ENCODE peak calls at places on chromosomes 1 and 21, in ten cellular contexts. E is A549, K is heart left ventricle, H is upper lobe of left lung, R is GM12878, U is HepG2, P is right lobe of liver, T is HCT116, S is body of pancreas, C is gastrocnemius medialis. Q is an unnamed sample.

GRCh38 chr1:226009650-226010044 is 10.5 kb upstream of the SDE2 start:
- ATAC-seq in R (no peak), C (no peak), K (no peak), U (no peak), S (no peak), P (no peak), E (no peak), T (no peak), H (no peak), Q (no peak)

GRCh38 chr1:154765970-154766369 is 104.1 kb downstream of the KCNN3 start:
- ATAC-seq in U (peak), C (no peak), H (no peak), S (no peak), T (peak), E (peak), K (peak), R (peak), P (peak), Q (no peak)

GRCh38 chr21:32371913-32372314 is 20.9 kb downstream of the URB1 start:
- ATAC-seq in U (no peak), R (no peak), E (peak), S (peak), C (peak), K (peak), P (peak), T (no peak), H (peak), Q (peak)

GRCh38 chr1:45730780-45731319 is 19.6 kb downstream of the IPP start:
- ATAC-seq in H (no peak), U (no peak), P (no peak), E (no peak), S (no peak), T (no peak), C (no peak), R (peak), K (no peak), Q (no peak)

GRCh38 chr21:40623550-40623949 is 223.4 kb downstream of the DSCAM start:
- ATAC-seq in T (no peak), C (no peak), R (no peak), E (no peak), U (no peak), S (no peak), H (no peak), K (no peak), P (no peak), Q (no peak)

GRCh38 chr1:108117908-108118902 is 81.9 kb downstream of the SLC25A24 start:
- ATAC-seq in K (peak), S (no peak), U (no peak), T (peak), C (no peak), R (peak), P (no peak), H (no peak), E (no peak), Q (no peak)

GRCh38 chr1:241167121-241167619 is 189.8 kb downstream of the RGS7 start:
- ATAC-seq in U (no peak), E (no peak), H (no peak), K (no peak), P (no peak), S (no peak), R (no peak), T (no peak), C (no peak), Q (no peak)

GRCh38 chr1:2172012-2172411 is 22.6 kb downstream of the FAAP20 start:
- ATAC-seq in K (no peak), T (no peak), E (no peak), H (no peak), C (no peak), R (no peak), P (no peak), S (no peak), U (no peak), Q (no peak)

GRCh38 chr1:190479028-190479427 is 1.4 kb upstream of the BRINP3 start:
- ATAC-seq in C (no peak), S (no peak), P (no peak), R (no peak), H (no peak), T (peak), K (no peak), U (no peak), E (no peak), Q (no peak)

GRCh38 chr21:40947713-40948112 is 100.8 kb upstream of the DSCAM start:
- ATAC-seq in H (no peak), K (no peak), E (no peak), C (no peak), S (no peak), R (no peak), U (no peak), P (no peak), T (no peak), Q (no peak)

GRCh38 chr1:151478923-151479322 is 19.6 kb upstream of the POGZ start:
- ATAC-seq in K (no peak), R (no peak), P (no peak), C (no peak), E (no peak), S (peak), U (no peak), H (no peak), T (peak), Q (no peak)

GRCh38 chr1:169150631-169151337 is 44.3 kb downstream of the ATP1B1 start:
- ATAC-seq in H (no peak), E (no peak), R (no peak), K (peak), T (no peak), C (no peak), S (no peak), U (no peak), P (no peak), Q (no peak)

GRCh38 chr21:40658237-40658636 is 188.7 kb downstream of the DSCAM start:
- ATAC-seq in C (no peak), S (no peak), R (no peak), H (no peak), U (no peak), T (no peak), E (no peak), P (no peak), K (no peak), Q (no peak)

GRCh38 chr21:38830667-38831525 is 25.2 kb downstream of the ETS2 start:
- ATAC-seq in H (no peak), S (no peak), K (no peak), P (no peak), T (no peak), U (no peak), E (peak), R (peak), C (no peak), Q (no peak)

GRCh38 chr1:235105051-235106043 is 23.3 kb downstream of the TOMM20 start:
- ATAC-seq in S (no peak), U (peak), C (no peak), T (no peak), E (peak), H (no peak), P (no peak), K (no peak), R (peak), Q (no peak)

GRCh38 chr1:180247061-180247460 is 17.0 kb downstream of the LHX4 start:
- ATAC-seq in C (no peak), K (no peak), R (peak), E (no peak), T (no peak), U (no peak), P (no peak), S (no peak), H (no peak), Q (no peak)

GRCh38 chr21:41977034-41977950 is 23.5 kb upstream of the C2CD2 start:
- ATAC-seq in U (no peak), E (no peak), R (no peak), T (no peak), K (no peak), H (no peak), P (no peak), C (no peak), S (no peak), Q (no peak)
- TF ChIP-seq POLR2A in U (no peak), E (no peak), R (no peak), T (no peak), K (no peak), H (no peak), P (no peak), C (no peak), S (no peak), Q (no peak)

GRCh38 chr1:21217812-21218596 is 41.3 kb upstream of the EIF4G3 start:
- ATAC-seq in S (peak), H (peak), E (peak), T (peak), K (no peak), C (peak), R (peak), P (peak), U (peak), Q (peak)
- TF ChIP-seq POLR2A in S (no peak), H (no peak), E (no peak), T (no peak), K (no peak), C (no peak), R (no peak), P (no peak), U (no peak), Q (no peak)

GRCh38 chr1:7705048-7705907 is 65.8 kb upstream of the VAMP3 start:
- ATAC-seq in P (no peak), R (no peak), T (no peak), K (no peak), U (no peak), S (no peak), H (peak), E (no peak), C (peak), Q (peak)

GRCh38 chr1:7705908-7706216 is 65.2 kb upstream of the VAMP3 start:
- ATAC-seq in U (no peak), K (no peak), R (no peak), P (no peak), E (no peak), H (no peak), C (no peak), S (no peak), T (no peak), Q (no peak)

GRCh38 chr1:7702365-7702764 is 68.7 kb upstream of the VAMP3 start:
- ATAC-seq in E (no peak), U (peak), C (no peak), S (no peak), H (no peak), T (no peak), K (no peak), R (no peak), P (no peak), Q (no peak)

GRCh38 chr1:7703321-7704213 is 67.5 kb upstream of the VAMP3 start:
- ATAC-seq in C (peak), S (peak), K (no peak), H (no peak), U (peak), P (no peak), T (peak), R (no peak), E (peak), Q (peak)

DNA sequence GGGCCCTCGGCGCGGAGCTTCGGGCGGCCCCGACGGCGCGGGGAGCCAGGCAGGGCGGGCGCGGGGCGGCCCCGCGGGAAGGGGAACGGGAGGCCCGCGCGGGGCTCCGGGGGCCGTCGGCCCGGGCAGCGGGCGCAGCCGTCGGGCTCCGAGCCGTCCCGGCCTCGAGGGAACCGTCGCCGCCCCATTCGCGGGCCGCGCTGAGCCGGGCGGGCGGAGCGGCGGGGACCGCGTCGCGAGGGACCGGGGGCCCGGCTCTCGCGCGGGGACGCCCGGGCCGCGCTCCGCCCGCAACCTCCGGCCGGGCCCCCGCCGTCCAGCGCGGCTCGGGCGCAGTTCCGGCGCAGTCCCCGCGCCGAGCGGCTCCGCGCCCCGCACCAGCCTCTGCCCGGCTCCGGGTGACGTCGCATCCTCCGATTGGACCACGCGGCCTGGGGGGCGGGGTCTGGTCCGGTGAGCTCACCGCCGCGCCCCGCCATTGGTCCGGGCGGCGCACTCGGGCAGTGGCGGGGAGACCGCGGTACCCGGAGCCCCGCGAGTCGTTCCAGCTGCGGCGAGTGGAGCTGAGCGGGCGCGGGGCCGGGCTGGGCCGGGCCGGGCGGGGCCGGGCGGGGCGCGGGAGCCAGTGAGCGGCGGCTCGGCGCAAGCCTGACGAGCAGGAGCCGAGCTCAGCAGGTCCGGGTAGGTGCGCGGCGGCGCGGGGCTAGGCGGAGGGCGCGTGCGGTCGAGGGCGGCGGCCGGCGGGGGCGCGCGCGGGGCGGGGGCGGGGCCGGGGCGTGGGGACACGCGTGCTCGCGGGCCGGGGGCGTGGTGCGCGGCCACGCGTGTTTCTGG is 66.7 kb upstream of the VAMP3 start:
- ATAC-seq in H (peak), P (peak), R (no peak), S (peak), E (peak), C (peak), K (peak), T (peak), U (peak), Q (peak)
- TF ChIP-seq POLR2A in H (no peak), P (peak), R (no peak), S (peak), E (no peak), C (peak), K (no peak), T (peak), U (no peak), Q (no peak)

GRCh38 chr1:43835141-43836021 is 98.2 kb upstream of the ARTN start:
- ATAC-seq in U (no peak), S (no peak), K (peak), E (no peak), C (peak), H (peak), T (peak), R (peak), P (no peak), Q (no peak)
- TF ChIP-seq POLR2A in U (no peak), S (no peak), K (no peak), E (no peak), C (no peak), H (no peak), T (no peak), R (no peak), P (no peak), Q (no peak)

DNA sequence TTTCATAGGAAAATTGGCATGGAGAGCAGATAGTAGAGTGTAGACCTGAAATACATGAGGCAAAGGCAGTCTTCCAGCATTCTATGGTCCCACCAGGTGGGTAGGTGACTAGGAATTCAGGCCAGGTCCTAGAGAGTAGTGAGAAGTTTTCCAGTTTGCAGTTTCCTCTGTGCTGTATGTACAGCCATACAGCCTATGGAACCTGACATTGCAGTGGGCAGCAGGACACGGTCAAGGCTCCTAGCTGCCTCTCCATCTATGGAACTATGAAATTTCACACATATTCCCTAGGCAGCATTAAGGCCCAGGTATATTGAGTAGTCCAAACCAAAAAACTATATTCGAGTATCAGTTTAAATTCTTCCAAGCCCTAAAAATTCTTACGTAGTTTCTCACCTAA is 16.3 kb downstream of the POGK start:
- ATAC-seq in K (no peak), P (no peak), C (no peak), H (no peak), R (no peak), E (peak), S (no peak), U (peak), T (no peak), Q (no peak)
- TF ChIP-seq POLR2A in K (no peak), P (no peak), C (no peak), H (no peak), R (no peak), E (no peak), S (no peak), U (no peak), T (no peak), Q (no peak)

DNA sequence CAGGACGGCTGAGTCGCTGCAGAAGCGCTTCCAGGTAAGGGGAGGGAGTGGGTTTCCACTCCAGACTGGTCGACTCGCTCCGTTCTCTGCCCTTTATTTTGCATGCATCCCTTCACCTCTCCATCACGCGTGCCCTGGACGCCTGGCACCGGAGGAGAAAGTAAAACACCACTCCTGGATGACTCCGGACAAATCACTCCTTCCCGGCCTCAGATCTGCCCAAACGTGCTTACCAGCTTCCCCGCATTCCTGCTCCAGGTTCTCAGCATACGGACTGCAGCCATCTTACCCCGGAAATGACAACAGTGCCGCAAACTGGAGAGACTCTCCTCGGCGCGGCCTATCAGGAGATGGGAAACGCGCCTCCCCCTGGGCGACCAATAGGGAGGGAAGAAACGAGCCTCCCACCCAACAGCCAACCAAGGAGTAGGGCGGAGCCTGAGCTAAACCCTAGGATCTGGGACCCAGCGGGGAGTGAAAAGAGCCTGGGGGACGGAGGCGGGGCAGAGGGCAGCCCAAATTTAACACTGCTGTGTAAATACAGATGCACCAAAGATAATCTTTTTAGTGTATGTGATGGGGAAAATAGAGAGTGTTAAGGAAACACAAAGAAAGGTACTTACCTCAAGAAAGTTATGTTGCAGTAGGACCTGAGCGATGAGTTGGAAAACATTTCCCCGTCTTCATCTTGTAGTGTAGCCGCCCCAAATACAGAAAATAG is at the start of gene DBT:
- ATAC-seq in E (peak), C (peak), H (peak), P (peak), R (peak), K (peak), S (peak), U (peak), T (peak), Q (peak)
- TF ChIP-seq POLR2A in E (peak), C (peak), H (peak), P (peak), R (peak), K (peak), S (peak), U (peak), T (peak), Q (peak)

GRCh38 chr1:156193208-156193487 is 756 bp upstream of the SLC25A44 start:
- ATAC-seq in H (no peak), E (no peak), P (no peak), T (peak), C (no peak), K (no peak), S (no peak), R (no peak), U (no peak), Q (no peak)

GRCh38 chr1:156191292-156191954 is 2.5 kb upstream of the SLC25A44 start:
- ATAC-seq in S (no peak), R (no peak), E (no peak), C (no peak), P (peak), U (no peak), K (no peak), H (no peak), T (no peak), Q (no peak)

GRCh38 chr1:156195853-156196252 is 1.9 kb downstream of the SLC25A44 start:
- ATAC-seq in R (no peak), C (no peak), U (no peak), P (no peak), S (no peak), T (no peak), H (no peak), K (no peak), E (no peak), Q (no peak)

GRCh38 chr1:156194300-156194652 is 372 bp downstream of the SLC25A44 start:
- ATAC-seq in E (peak), T (peak), H (peak), P (no peak), R (no peak), U (no peak), S (no peak), C (no peak), K (no peak), Q (no peak)

GRCh38 chr1:156193488-156194299 is at the start of gene SLC25A44:
- ATAC-seq in U (peak), H (peak), S (peak), R (peak), K (peak), C (peak), P (peak), E (peak), T (peak), Q (peak)
- TF ChIP-seq POLR2A in U (peak), H (peak), S (peak), R (peak), K (no peak), C (peak), P (peak), E (peak), T (peak), Q (peak)

GRCh38 chr1:92481598-92482403 is 4.9 kb downstream of the GFI1 start:
- ATAC-seq in E (no peak), C (no peak), T (no peak), H (no peak), U (no peak), K (no peak), S (no peak), R (no peak), P (no peak), Q (no peak)
- TF ChIP-seq POLR2A in E (no peak), C (no peak), T (no peak), H (no peak), U (no peak), K (no peak), S (no peak), R (no peak), P (no peak), Q (no peak)

DNA sequence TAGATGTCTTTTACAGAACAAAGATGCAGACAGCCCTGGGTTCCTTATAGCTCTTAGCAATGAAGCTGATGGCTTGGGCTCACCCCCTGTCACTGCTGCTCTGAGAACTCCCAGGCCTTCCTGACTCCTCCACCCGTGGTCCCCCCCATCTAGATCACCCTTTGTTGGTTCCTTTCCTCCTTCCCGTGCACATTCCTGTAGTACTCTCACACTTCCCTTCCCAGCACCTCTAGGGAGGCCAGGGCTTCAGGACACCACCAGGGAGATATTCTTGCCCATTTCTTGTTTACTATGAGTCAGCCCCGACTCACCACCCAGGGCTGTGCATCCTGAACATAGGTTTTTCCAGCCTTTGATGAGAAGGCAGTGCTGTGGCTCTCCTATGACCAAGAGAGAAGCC is 14.4 kb upstream of the NOS1AP start:
- ATAC-seq in U (peak), H (peak), E (peak), S (no peak), R (no peak), P (peak), T (peak), C (no peak), K (no peak), Q (no peak)
- TF ChIP-seq POLR2A in U (no peak), H (no peak), E (no peak), S (no peak), R (no peak), P (no peak), T (no peak), C (no peak), K (no peak), Q (no peak)